ENCODE peak calls at places on chromosomes 1 and 21, in eight cellular contexts. J is iris pigment epithelial cell, T is H54, O is psoas muscle, D is SW480, Z is glutamatergic neuron, A is hippocampal formation, G is GM13977. X is an unnamed sample.

GRCh38 chr1:2135425-2135824 is 59.1 kb downstream of the FAAP20 start:
- DNase-seq in J (peak; percentile 84), T (no peak), O (no peak), D (peak; percentile 54), Z (no peak), A (no peak), G (no peak), X (no peak)

GRCh38 chr1:52855584-52855983 is 13.0 kb downstream of the ZYG11A start:
- DNase-seq in J (no peak), T (no peak), O (no peak), D (no peak), Z (no peak), A (no peak), G (no peak), X (no peak)

GRCh38 chr21:46294647-46295176 is 8.6 kb downstream of the YBEY start:
- DNase-seq in J (peak; percentile 71), T (peak; percentile 67), O (no peak), D (peak; percentile 36), Z (no peak), A (no peak), G (peak; percentile 65), X (no peak)

GRCh38 chr1:30272288-30273020 is 450.9 kb downstream of the MATN1 start:
- DNase-seq in J (no peak), T (no peak), O (peak; percentile 21), D (no peak), Z (no peak), A (no peak), G (no peak), X (no peak)

GRCh38 chr1:23522244-23523013 is 8.6 kb downstream of the E2F2 start:
- DNase-seq in J (peak; percentile 40), T (no peak), O (no peak), D (no peak), Z (no peak), A (no peak), G (peak; percentile 72), X (no peak)

GRCh38 chr1:237320890-237321289 is 278.9 kb downstream of the RYR2 start:
- DNase-seq in J (no peak), T (no peak), O (no peak), D (no peak), Z (no peak), A (no peak), G (no peak), X (no peak)

GRCh38 chr1:244291171-244291866 is 160.4 kb downstream of the ADSS2 start:
- DNase-seq in J (no peak), T (no peak), O (no peak), D (no peak), Z (no peak), A (no peak), G (no peak), X (no peak)

GRCh38 chr1:203177471-203178039 is 1.9 kb upstream of the MYBPH start:
- DNase-seq in J (no peak), T (peak; percentile 91), O (peak; percentile 85), D (peak; percentile 35), Z (no peak), A (no peak), G (no peak), X (no peak)

GRCh38 chr1:25206201-25206600 is 26.1 kb downstream of the SYF2 start:
- DNase-seq in J (no peak), T (no peak), O (no peak), D (no peak), Z (no peak), A (no peak), G (no peak), X (no peak)

GRCh38 chr1:113942527-113942926 is 13.4 kb downstream of the HIPK1 start:
- DNase-seq in J (no peak), T (no peak), O (no peak), D (no peak), Z (no peak), A (no peak), G (no peak), X (no peak)

GRCh38 chr21:34890724-34891609 is 158.1 kb downstream of the RUNX1 start:
- DNase-seq in J (peak; percentile 68), T (peak; percentile 26), O (peak; percentile 65), D (no peak), Z (no peak), A (no peak), G (no peak), X (no peak)

GRCh38 chr1:27603320-27603961 is 503 bp downstream of the AHDC1 start:
- DNase-seq in J (peak; percentile 22), T (no peak), O (peak; percentile 79), D (no peak), Z (peak; percentile 57), A (no peak), G (peak; percentile 83), X (no peak)

GRCh38 chr1:226091461-226091860 is 28.9 kb downstream of the H3-3A start:
- DNase-seq in J (no peak), T (no peak), O (no peak), D (no peak), Z (no peak), A (no peak), G (no peak), X (no peak)

GRCh38 chr1:111516008-111516535 is 12.6 kb upstream of the ADORA3 start:
- DNase-seq in J (peak; percentile 70), T (no peak), O (peak; percentile 58), D (no peak), Z (no peak), A (peak; percentile 14), G (peak; percentile 60), X (peak; percentile 50)

GRCh38 chr21:41674433-41674832 is 92.4 kb downstream of the RIPK4 start:
- DNase-seq in J (no peak), T (no peak), O (no peak), D (no peak), Z (no peak), A (no peak), G (no peak), X (no peak)

GRCh38 chr1:47228644-47229030 is 3.4 kb downstream of the TAL1 start:
- DNase-seq in J (no peak), T (no peak), O (peak; percentile 58), D (no peak), Z (no peak), A (no peak), G (no peak), X (no peak)

GRCh38 chr1:15799004-15799867 is 8.2 kb downstream of the UQCRHL start:
- DNase-seq in J (peak; percentile 98), T (peak; percentile 62), O (peak; percentile 70), D (peak; percentile 89), Z (no peak), A (no peak), G (peak; percentile 36), X (no peak)

GRCh38 chr1:26318338-26319064 is 743 bp downstream of the CD52 start:
- DNase-seq in J (no peak), T (no peak), O (no peak), D (no peak), Z (no peak), A (no peak), G (no peak), X (no peak)

GRCh38 chr1:231315887-231316286 is 21.8 kb downstream of the EXOC8 start:
- DNase-seq in J (peak; percentile 25), T (peak; percentile 35), O (peak; percentile 58), D (no peak), Z (peak; percentile 38), A (no peak), G (peak; percentile 57), X (no peak)